ENCODE peak calls at places on chromosomes 13 and 19, in four cellular contexts. One of them, this sample, is unnamed.

GRCh38 chr13:48531416-48532145 is 1.3 kb downstream of the RCBTB2 start:
- DNase-seq in colonic mucosa: peak
- DNase-seq in A549: no peak
- DNase-seq in choroid plexus epithelial cell: no peak
- DNase-seq in this sample: no peak

GRCh38 chr19:27793128-27793643 is 1419.8 kb downstream of the UQCRFS1 start:
- DNase-seq in colonic mucosa: peak
- DNase-seq in A549: peak
- DNase-seq in choroid plexus epithelial cell: peak
- DNase-seq in this sample: peak

GRCh38 chr13:77919351-77920294 is 992 bp upstream of the EDNRB start:
- DNase-seq in colonic mucosa: peak
- DNase-seq in A549: peak
- DNase-seq in choroid plexus epithelial cell: peak
- DNase-seq in this sample: no peak

GRCh38 chr13:99380921-99381645 is 73.9 kb upstream of the GPR183 start:
- DNase-seq in colonic mucosa: no peak
- DNase-seq in A549: no peak
- DNase-seq in choroid plexus epithelial cell: no peak
- DNase-seq in this sample: peak

GRCh38 chr19:48554385-48555091 is 2.6 kb downstream of the SULT2B1 start:
- DNase-seq in colonic mucosa: no peak
- DNase-seq in A549: peak
- DNase-seq in choroid plexus epithelial cell: no peak
- DNase-seq in this sample: no peak

GRCh38 chr19:40213251-40213793 is 4.9 kb downstream of the TTC9B start:
- DNase-seq in colonic mucosa: no peak
- DNase-seq in A549: no peak
- DNase-seq in choroid plexus epithelial cell: no peak
- DNase-seq in this sample: no peak

GRCh38 chr19:2197270-2197669 is 33.5 kb downstream of the DOT1L start:
- DNase-seq in colonic mucosa: no peak
- DNase-seq in A549: no peak
- DNase-seq in choroid plexus epithelial cell: no peak
- DNase-seq in this sample: no peak

GRCh38 chr19:18338471-18339001 is 1.9 kb upstream of the PGPEP1 start:
- DNase-seq in colonic mucosa: no peak
- DNase-seq in A549: no peak
- DNase-seq in choroid plexus epithelial cell: no peak
- DNase-seq in this sample: no peak

GRCh38 chr19:42366676-42367075 is 23.4 kb downstream of the CNFN start:
- DNase-seq in colonic mucosa: no peak
- DNase-seq in A549: no peak
- DNase-seq in choroid plexus epithelial cell: no peak
- DNase-seq in this sample: no peak

GRCh38 chr19:35165200-35166058 is 10.9 kb downstream of the FXYD5 start:
- DNase-seq in colonic mucosa: no peak
- DNase-seq in A549: no peak
- DNase-seq in choroid plexus epithelial cell: no peak
- DNase-seq in this sample: no peak

GRCh38 chr13:55553736-55554135 is 1587.0 kb upstream of the PRR20A start:
- DNase-seq in colonic mucosa: no peak
- DNase-seq in A549: no peak
- DNase-seq in choroid plexus epithelial cell: no peak
- DNase-seq in this sample: no peak

GRCh38 chr19:3479177-3479818 is 1.0 kb downstream of the SMIM24 start:
- DNase-seq in colonic mucosa: no peak
- DNase-seq in A549: no peak
- DNase-seq in choroid plexus epithelial cell: no peak
- DNase-seq in this sample: peak

GRCh38 chr19:4722671-4723464 is 774 bp downstream of the DPP9 start:
- DNase-seq in colonic mucosa: peak
- DNase-seq in A549: no peak
- DNase-seq in choroid plexus epithelial cell: peak
- DNase-seq in this sample: peak

GRCh38 chr13:107715496-107715895 is 499.8 kb downstream of the LIG4 start:
- DNase-seq in colonic mucosa: no peak
- DNase-seq in A549: no peak
- DNase-seq in choroid plexus epithelial cell: no peak
- DNase-seq in this sample: no peak

GRCh38 chr13:114034481-114034891 is 60.6 kb upstream of the C13orf46 start:
- DNase-seq in colonic mucosa: no peak
- DNase-seq in A549: no peak
- DNase-seq in choroid plexus epithelial cell: peak
- DNase-seq in this sample: no peak

GRCh38 chr13:33744589-33745369 is 73.2 kb upstream of the RFC3 start:
- DNase-seq in colonic mucosa: no peak
- DNase-seq in A549: no peak
- DNase-seq in choroid plexus epithelial cell: peak
- DNase-seq in this sample: no peak

GRCh38 chr13:33174980-33175379 is 110.6 kb downstream of the STARD13 start:
- DNase-seq in colonic mucosa: no peak
- DNase-seq in A549: no peak
- DNase-seq in choroid plexus epithelial cell: no peak
- DNase-seq in this sample: no peak

GRCh38 chr13:51666316-51666715 is 82.1 kb downstream of the WDFY2 start:
- DNase-seq in colonic mucosa: no peak
- DNase-seq in A549: no peak
- DNase-seq in choroid plexus epithelial cell: no peak
- DNase-seq in this sample: no peak

GRCh38 chr19:46115396-46116109 is 8.9 kb downstream of the IGFL3 start:
- DNase-seq in colonic mucosa: no peak
- DNase-seq in A549: peak
- DNase-seq in choroid plexus epithelial cell: peak
- DNase-seq in this sample: peak

GRCh38 chr13:99406799-99407201 is 94.5 kb upstream of the TM9SF2 start:
- DNase-seq in colonic mucosa: no peak
- DNase-seq in A549: no peak
- DNase-seq in choroid plexus epithelial cell: peak
- DNase-seq in this sample: no peak

GRCh38 chr19:47729799-47730520 is 15.4 kb upstream of the NOP53 start:
- DNase-seq in colonic mucosa: peak
- DNase-seq in A549: peak
- DNase-seq in choroid plexus epithelial cell: no peak
- DNase-seq in this sample: no peak

GRCh38 chr13:97254809-97255208 is 32.7 kb downstream of the MBNL2 start:
- DNase-seq in colonic mucosa: no peak
- DNase-seq in A549: no peak
- DNase-seq in choroid plexus epithelial cell: peak
- DNase-seq in this sample: no peak

GRCh38 chr19:49801401-49801888 is 11.6 kb downstream of the FUZ start:
- DNase-seq in colonic mucosa: no peak
- DNase-seq in A549: no peak
- DNase-seq in choroid plexus epithelial cell: no peak
- DNase-seq in this sample: no peak

GRCh38 chr19:4379383-4380253 is 20.7 kb downstream of the SH3GL1 start:
- DNase-seq in colonic mucosa: no peak
- DNase-seq in A549: peak
- DNase-seq in choroid plexus epithelial cell: peak
- DNase-seq in this sample: no peak

GRCh38 chr19:19034204-19034624 is 811 bp downstream of the ARMC6 start:
- DNase-seq in colonic mucosa: peak
- DNase-seq in A549: peak
- DNase-seq in choroid plexus epithelial cell: peak
- DNase-seq in this sample: peak

GRCh38 chr13:50387124-50387581 is 371.9 kb downstream of the KCNRG start:
- DNase-seq in colonic mucosa: peak
- DNase-seq in A549: no peak
- DNase-seq in choroid plexus epithelial cell: peak
- DNase-seq in this sample: no peak

DNA sequence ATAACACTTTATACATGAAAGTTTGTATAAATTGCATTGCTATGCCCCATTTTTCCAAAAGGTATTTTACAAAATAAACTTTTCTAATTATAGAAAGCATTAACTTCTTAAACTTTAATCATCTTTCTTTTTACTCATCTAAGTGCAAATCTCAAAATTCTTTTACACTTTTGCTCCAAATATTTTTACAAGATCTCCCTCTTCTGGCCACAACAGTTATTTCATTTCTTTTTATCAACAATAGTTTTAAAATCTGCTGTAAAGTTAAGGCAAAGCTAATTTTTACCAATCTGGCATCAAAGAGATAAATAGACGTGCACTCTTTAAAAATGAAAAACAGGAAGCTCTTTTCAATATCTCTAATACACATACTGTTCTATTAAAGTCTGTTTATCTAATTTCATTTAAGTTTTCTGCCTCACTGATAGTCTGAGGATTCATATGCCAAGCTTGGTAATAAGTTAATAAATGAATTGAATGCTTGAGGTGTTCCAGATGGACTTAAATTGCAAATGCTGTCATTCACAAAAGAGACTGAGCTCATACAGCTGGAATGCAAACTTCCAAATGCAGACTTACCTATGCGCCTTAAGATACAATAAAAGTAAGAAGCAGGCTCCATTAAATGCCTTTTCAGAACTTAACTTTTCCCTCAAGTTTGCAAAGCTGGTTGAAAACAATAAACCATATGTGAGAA is 583.0 kb upstream of the ATXN8OS start:
- DNase-seq in colonic mucosa: no peak
- DNase-seq in A549: no peak
- DNase-seq in choroid plexus epithelial cell: peak
- DNase-seq in this sample: no peak
- TF ChIP-seq CTCF in colonic mucosa: no peak
- TF ChIP-seq CTCF in A549: peak
- TF ChIP-seq CTCF in choroid plexus epithelial cell: peak
- TF ChIP-seq CTCF in this sample: peak

GRCh38 chr19:7663711-7664110 is 5.1 kb upstream of the RETN start:
- DNase-seq in colonic mucosa: no peak
- DNase-seq in A549: no peak
- DNase-seq in choroid plexus epithelial cell: no peak
- DNase-seq in this sample: no peak
- TF ChIP-seq CTCF in colonic mucosa: no peak
- TF ChIP-seq CTCF in A549: no peak
- TF ChIP-seq CTCF in choroid plexus epithelial cell: no peak
- TF ChIP-seq CTCF in this sample: no peak

DNA sequence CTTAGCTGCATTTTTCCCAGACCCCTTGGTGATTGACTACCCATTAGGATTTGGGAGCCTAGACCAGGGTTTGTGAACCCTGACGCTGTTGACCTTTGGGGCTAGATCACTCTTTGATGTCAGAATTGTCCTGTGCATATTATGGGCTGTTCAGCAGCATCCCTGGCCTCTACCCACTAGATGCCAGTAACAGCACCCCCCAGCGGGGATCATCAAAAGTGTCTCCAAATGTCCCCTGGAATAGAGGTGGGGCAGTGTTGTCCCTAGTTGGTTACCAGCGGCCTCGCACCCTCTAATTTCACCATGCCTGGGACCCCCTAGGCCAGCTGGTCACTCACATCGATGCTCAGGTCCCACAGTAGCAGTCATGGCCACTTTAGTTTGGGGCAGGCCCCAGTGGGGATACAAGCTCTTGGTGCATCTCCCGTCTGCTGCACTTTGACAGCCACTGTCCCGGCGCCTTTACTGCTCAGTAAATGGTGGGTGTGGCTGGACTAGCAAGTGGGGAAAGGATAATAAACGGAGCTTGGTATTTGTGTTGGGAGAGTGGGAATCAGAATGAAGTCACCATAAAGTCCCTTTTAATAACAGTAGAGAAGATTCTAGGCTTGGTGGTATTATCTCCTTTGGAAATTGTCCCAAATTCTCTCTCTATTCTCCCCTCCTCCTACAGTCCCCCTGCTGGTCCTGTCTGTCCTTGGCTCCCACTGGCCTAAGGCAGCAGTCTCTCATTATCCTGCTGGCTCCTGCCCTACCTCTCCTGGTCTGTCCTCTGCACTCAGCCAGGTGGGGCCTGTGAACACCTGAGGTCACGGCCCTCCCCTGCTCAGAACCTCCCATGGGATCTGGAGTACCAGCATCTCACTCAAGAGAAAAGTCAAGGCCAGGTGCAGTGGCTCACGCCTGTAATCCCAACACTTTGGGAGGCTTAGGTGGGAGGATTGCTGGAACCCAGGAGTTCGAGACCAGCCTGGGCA is 80.6 kb downstream of the SIPA1L3 start:
- DNase-seq in colonic mucosa: peak
- DNase-seq in A549: no peak
- DNase-seq in choroid plexus epithelial cell: no peak
- DNase-seq in this sample: no peak
- TF ChIP-seq CTCF in colonic mucosa: peak
- TF ChIP-seq CTCF in A549: peak
- TF ChIP-seq CTCF in choroid plexus epithelial cell: peak
- TF ChIP-seq CTCF in this sample: peak

GRCh38 chr19:591099-591958 is 1.6 kb downstream of the HCN2 start:
- DNase-seq in colonic mucosa: no peak
- DNase-seq in A549: no peak
- DNase-seq in choroid plexus epithelial cell: no peak
- DNase-seq in this sample: no peak
- TF ChIP-seq CTCF in colonic mucosa: no peak
- TF ChIP-seq CTCF in A549: no peak
- TF ChIP-seq CTCF in choroid plexus epithelial cell: no peak
- TF ChIP-seq CTCF in this sample: no peak

This sample was measured in GM13977.